ENCODE peak calls at places on chromosomes 7 and 10, in seven cellular contexts. C is K562, R is H1, E is HepG2, S is HCT116, X is SK-N-SH, J is GM12878. M is an unnamed sample.

GRCh38 chr10:24437302-24437701 is 228.4 kb downstream of the KIAA1217 start:
- DNase-seq in C (no peak), R (no peak), E (no peak), S (no peak), X (no peak), J (no peak), M (no peak)

GRCh38 chr10:72254891-72255568 is 18.7 kb upstream of the DDIT4 start:
- DNase-seq in C (peak; percentile 81), R (no peak), E (no peak), S (no peak), X (peak; percentile 84), J (no peak), M (no peak)

GRCh38 chr10:124318811-124319210 is 99.9 kb downstream of the OAT start:
- DNase-seq in C (no peak), R (no peak), E (no peak), S (no peak), X (no peak), J (no peak), M (no peak)

GRCh38 chr10:77165445-77166316 is 471.9 kb downstream of the KCNMA1 start:
- DNase-seq in C (peak; percentile 69), R (peak; percentile 41), E (peak; percentile 40), S (peak; percentile 51), X (peak; percentile 54), J (peak; percentile 24), M (peak; percentile 88)

GRCh38 chr10:132558516-132559413 is 21.2 kb downstream of the INPP5A start:
- DNase-seq in C (no peak), R (no peak), E (no peak), S (no peak), X (no peak), J (no peak), M (no peak)

GRCh38 chr10:131678613-131679012 is 222.2 kb upstream of the PPP2R2D start:
- DNase-seq in C (no peak), R (no peak), E (no peak), S (no peak), X (no peak), J (no peak), M (no peak)

GRCh38 chr10:19791032-19791431 is 25.2 kb upstream of the PLXDC2 start:
- DNase-seq in C (no peak), R (no peak), E (no peak), S (no peak), X (no peak), J (no peak), M (no peak)

GRCh38 chr10:125209591-125210373 is 49.4 kb upstream of the CTBP2 start:
- DNase-seq in C (no peak), R (no peak), E (no peak), S (no peak), X (no peak), J (no peak), M (no peak)

GRCh38 chr7:150367677-150368097 is 935 bp upstream of the REPIN1 start:
- DNase-seq in C (no peak), R (no peak), E (no peak), S (no peak), X (no peak), J (no peak), M (no peak)

GRCh38 chr7:140707132-140707531 is 10.6 kb downstream of the NDUFB2 start:
- DNase-seq in C (no peak), R (no peak), E (no peak), S (no peak), X (no peak), J (no peak), M (no peak)

GRCh38 chr7:156906281-156906680 is 13.3 kb upstream of the LMBR1 start:
- DNase-seq in C (no peak), R (no peak), E (no peak), S (no peak), X (no peak), J (no peak), M (no peak)

GRCh38 chr7:156907656-156908055 is 14.7 kb upstream of the LMBR1 start:
- DNase-seq in C (no peak), R (no peak), E (no peak), S (no peak), X (no peak), J (no peak), M (no peak)

GRCh38 chr7:156898938-156899337 is 6.0 kb upstream of the LMBR1 start:
- DNase-seq in C (no peak), R (no peak), E (no peak), S (no peak), X (no peak), J (no peak), M (no peak)

GRCh38 chr7:156897673-156898072 is 4.7 kb upstream of the LMBR1 start:
- DNase-seq in C (no peak), R (no peak), E (no peak), S (no peak), X (no peak), J (no peak), M (no peak)

GRCh38 chr7:156903232-156903909 is 10.4 kb upstream of the LMBR1 start:
- DNase-seq in C (no peak), R (no peak), E (peak; percentile 37), S (peak; percentile 89), X (no peak), J (no peak), M (no peak)
- H3K27ac ChIP-seq in C (no peak overlapping the region), R (no peak overlapping the region), E (no peak overlapping the region), S (peak overlapping the region; percentile 54), X (no peak overlapping the region), J (no peak overlapping the region), M (no peak overlapping the region)

GRCh38 chr7:539731-540411 is 20.2 kb upstream of the PDGFA start:
- DNase-seq in C (no peak), R (no peak), E (peak; percentile 90), S (peak; percentile 82), X (no peak), J (no peak), M (no peak)
- TF ChIP-seq POLR2AphosphoS5 in C (no peak), R (no peak), E (no peak), S (no peak), X (no peak), J (no peak), M (no peak)

GRCh38 chr10:80459047-80459865 is 5.1 kb downstream of the TSPAN14 start:
- DNase-seq in C (peak; percentile 96), R (no peak), E (no peak), S (no peak), X (peak; percentile 78), J (peak; percentile 73), M (no peak)

GRCh38 chr10:80462277-80462985 is 8.3 kb downstream of the TSPAN14 start:
- DNase-seq in C (no peak), R (no peak), E (no peak), S (no peak), X (no peak), J (no peak), M (no peak)

GRCh38 chr10:80458638-80459037 is 4.5 kb downstream of the TSPAN14 start:
- DNase-seq in C (no peak), R (no peak), E (no peak), S (no peak), X (peak; percentile 66), J (no peak), M (no peak)

GRCh38 chr10:80461208-80462183 is 7.4 kb downstream of the TSPAN14 start:
- DNase-seq in C (no peak), R (no peak), E (no peak), S (no peak), X (no peak), J (no peak), M (no peak)

GRCh38 chr10:80460399-80461207 is 6.5 kb downstream of the TSPAN14 start:
- DNase-seq in C (peak; percentile 51), R (no peak), E (peak; percentile 33), S (peak; percentile 80), X (no peak), J (no peak), M (no peak)
- TF ChIP-seq SIN3A in C (no peak), R (no peak), E (no peak), S (no peak), X (no peak), J (no peak), M (no peak)

DNA sequence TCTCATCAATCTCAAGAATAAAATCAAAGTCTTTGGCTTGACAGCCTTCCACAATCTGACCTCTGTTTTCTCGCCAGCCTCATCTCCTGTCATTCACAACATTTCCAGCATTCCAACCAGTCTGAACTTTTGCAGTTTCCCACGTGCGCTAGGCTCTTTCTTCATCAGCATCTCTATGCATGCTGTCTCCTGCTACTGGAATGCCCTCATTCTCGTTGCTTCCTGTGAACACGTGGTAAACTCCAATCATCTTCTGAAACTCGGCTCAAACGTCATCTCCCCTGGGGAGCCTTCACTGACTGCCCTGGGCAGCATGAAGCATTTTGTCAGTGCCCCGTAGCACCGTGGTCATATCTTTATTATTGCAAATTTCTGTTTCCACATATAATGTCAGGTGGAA is 12.2 kb upstream of the RSBN1L start:
- DNase-seq in C (no peak), R (no peak), E (no peak), S (no peak), X (no peak), J (no peak), M (no peak)
- H3K27ac ChIP-seq in C (no peak overlapping the region), R (no peak overlapping the region), E (no peak overlapping the region), S (no peak overlapping the region), X (no peak overlapping the region), J (no peak overlapping the region), M (no peak overlapping the region)

M was measured in Panc1.